ENCODE peak calls at places on chromosomes 4 and X, in nine cellular contexts. M, Z, J, F, C, V, L, I and G are unnamed samples.

GRCh38 chrX:73944582-73944947 is 359.4 kb upstream of the ZCCHC13 start:
- DNase-seq in M (no peak), Z (no peak), J (no peak), F (no peak), C (peak; percentile 9), V (no peak), L (no peak), I (no peak), G (no peak)

GRCh38 chr4:61511716-61512488 is 311.8 kb downstream of the ADGRL3 start:
- DNase-seq in M (peak; percentile 58), Z (no peak), J (peak; percentile 48), F (no peak), C (no peak), V (peak; percentile 52), L (peak; percentile 14), I (peak; percentile 7), G (no peak)

GRCh38 chrX:53263597-53264094 is 17.7 kb downstream of the IQSEC2 start:
- DNase-seq in M (peak; percentile 40), Z (no peak), J (peak; percentile 69), F (no peak), C (no peak), V (no peak), L (peak; percentile 65), I (peak; percentile 53), G (no peak)

GRCh38 chr4:138500869-138501268 is 258.7 kb upstream of the SLC7A11 start:
- DNase-seq in M (no peak), Z (no peak), J (no peak), F (no peak), C (no peak), V (no peak), L (no peak), I (no peak), G (no peak)

GRCh38 chr4:125132281-125132680 is 182.5 kb upstream of the FAT4 start:
- DNase-seq in M (no peak), Z (no peak), J (no peak), F (no peak), C (no peak), V (no peak), L (no peak), I (peak; percentile 14), G (no peak)

GRCh38 chr4:86338989-86339388 is 20.9 kb downstream of the MAPK10 start:
- DNase-seq in M (peak; percentile 78), Z (no peak), J (peak; percentile 86), F (no peak), C (no peak), V (peak; percentile 83), L (peak; percentile 97), I (peak; percentile 82), G (no peak)

GRCh38 chrX:107725761-107726555 is 49.6 kb downstream of the TSC22D3 start:
- DNase-seq in M (no peak), Z (no peak), J (no peak), F (no peak), C (no peak), V (no peak), L (no peak), I (no peak), G (no peak)

GRCh38 chrX:134885336-134886016 is 105.3 kb upstream of the SMIM10 start:
- DNase-seq in M (peak; percentile 68), Z (no peak), J (no peak), F (no peak), C (no peak), V (no peak), L (no peak), I (no peak), G (no peak)

GRCh38 chrX:20437678-20438077 is 171.0 kb upstream of the RPS6KA3 start:
- DNase-seq in M (no peak), Z (no peak), J (no peak), F (peak; percentile 12), C (no peak), V (no peak), L (no peak), I (no peak), G (no peak)

GRCh38 chr4:2907706-2908293 is 55.4 kb downstream of the NOP14 start:
- DNase-seq in M (no peak), Z (no peak), J (no peak), F (no peak), C (peak; percentile 0), V (no peak), L (no peak), I (no peak), G (no peak)

GRCh38 chr4:47876784-47877183 is 37.6 kb downstream of the NFXL1 start:
- DNase-seq in M (no peak), Z (no peak), J (no peak), F (no peak), C (no peak), V (no peak), L (no peak), I (no peak), G (no peak)

GRCh38 chr4:26349496-26349895 is 28.7 kb downstream of the RBPJ start:
- DNase-seq in M (no peak), Z (no peak), J (no peak), F (no peak), C (no peak), V (no peak), L (no peak), I (no peak), G (no peak)

GRCh38 chr4:73721419-73721818 is 18.9 kb upstream of the CXCL8 start:
- DNase-seq in M (no peak), Z (no peak), J (no peak), F (no peak), C (no peak), V (peak; percentile 60), L (peak; percentile 79), I (peak; percentile 61), G (no peak)

GRCh38 chr4:102299708-102300107 is 45.6 kb downstream of the SLC39A8 start:
- DNase-seq in M (peak; percentile 72), Z (no peak), J (peak; percentile 51), F (no peak), C (no peak), V (peak; percentile 15), L (peak; percentile 16), I (peak; percentile 80), G (no peak)

GRCh38 chrX:155434906-155435743 is 23.3 kb downstream of the F8A3 start:
- DNase-seq in M (no peak), Z (no peak), J (no peak), F (no peak), C (no peak), V (no peak), L (peak; percentile 0), I (peak; percentile 43), G (no peak)

GRCh38 chr4:184268574-184269160 is 51.0 kb upstream of the ENPP6 start:
- DNase-seq in M (peak; percentile 32), Z (no peak), J (peak; percentile 6), F (no peak), C (no peak), V (no peak), L (no peak), I (no peak), G (no peak)

GRCh38 chr4:24137963-24138601 is 248.2 kb upstream of the PPARGC1A start:
- DNase-seq in M (no peak), Z (no peak), J (no peak), F (no peak), C (no peak), V (no peak), L (no peak), I (no peak), G (no peak)

GRCh38 chr4:73729534-73730165 is 10.7 kb upstream of the CXCL8 start:
- DNase-seq in M (peak; percentile 82), Z (no peak), J (peak; percentile 78), F (no peak), C (peak; percentile 31), V (peak; percentile 52), L (peak; percentile 90), I (peak; percentile 83), G (no peak)